ENCODE peak calls at places on chromosome 20, in five cellular contexts. I is stimulated activated CD4-positive, alpha-beta T cell treated with anti-CD3 and anti-CD28 coated beads, TNF-alpha, amount 100 ng/mL, for 24 hours; S is SW 1271; N is mesendoderm; K is tibial artery. P is an unnamed sample.

GRCh38 chr20:1775117-1775516 is 117.5 kb upstream of the SIRPG start:
- DNase-seq in I (no peak), S (no peak), N (no peak), K (no peak), P (peak)

GRCh38 chr20:32564921-32565734 is 20.0 kb downstream of the NOL4L start:
- DNase-seq in I (no peak), S (no peak), N (no peak), K (peak), P (no peak)

GRCh38 chr20:31713312-31714049 is 9.2 kb downstream of the BCL2L1 start:
- DNase-seq in I (no peak), S (peak), N (peak), K (peak), P (peak)

GRCh38 chr20:24648481-24648880 is 179.1 kb downstream of the SYNDIG1 start:
- DNase-seq in I (no peak), S (no peak), N (no peak), K (peak), P (no peak)

GRCh38 chr20:34525709-34526416 is 9.6 kb downstream of the DYNLRB1 start:
- DNase-seq in I (no peak), S (peak), N (peak), K (peak), P (peak)

GRCh38 chr20:52410182-52410647 is 218.6 kb upstream of the ZFP64 start:
- DNase-seq in I (no peak), S (no peak), N (peak), K (no peak), P (no peak)

GRCh38 chr20:34538671-34539123 is 19.8 kb upstream of the MAP1LC3A start:
- DNase-seq in I (no peak), S (peak), N (peak), K (peak), P (peak)

GRCh38 chr20:62846528-62846890 is 15.1 kb downstream of the TCFL5 start:
- DNase-seq in I (no peak), S (no peak), N (no peak), K (no peak), P (no peak)

GRCh38 chr20:41437836-41438235 is 71.2 kb upstream of the EMILIN3 start:
- DNase-seq in I (no peak), S (no peak), N (no peak), K (no peak), P (peak)

GRCh38 chr20:58342104-58342945 is 32.8 kb downstream of the RAB22A start:
- DNase-seq in I (no peak), S (peak), N (no peak), K (no peak), P (peak)

GRCh38 chr20:18738055-18738454 is 75.5 kb upstream of the SCP2D1 start:
- DNase-seq in I (no peak), S (no peak), N (no peak), K (no peak), P (peak)

GRCh38 chr20:50982372-50982771 is 23.8 kb downstream of the MOCS3 start:
- DNase-seq in I (no peak), S (peak), N (no peak), K (no peak), P (peak)

GRCh38 chr20:50901301-50901700 is 29.9 kb downstream of the ADNP start:
- DNase-seq in I (no peak), S (no peak), N (no peak), K (no peak), P (no peak)

GRCh38 chr20:34058831-34059230 is 53.2 kb downstream of the EIF2S2 start:
- DNase-seq in I (no peak), S (peak), N (peak), K (no peak), P (peak)

GRCh38 chr20:38673731-38674177 is 50.5 kb upstream of the SLC32A1 start:
- DNase-seq in I (no peak), S (peak), N (peak), K (no peak), P (peak)

GRCh38 chr20:4728121-4728520 is 6.4 kb downstream of the PRND start:
- DNase-seq in I (no peak), S (no peak), N (no peak), K (no peak), P (peak)

GRCh38 chr20:62365814-62366369 is 1.2 kb downstream of the LAMA5 start:
- DNase-seq in I (no peak), S (peak), N (peak), K (no peak), P (peak)

GRCh38 chr20:56249244-56249955 is 868 bp downstream of the MC3R start:
- DNase-seq in I (peak), S (no peak), N (peak), K (no peak), P (no peak)

GRCh38 chr20:53559816-53560215 is 33.8 kb downstream of the ZNF217 start:
- DNase-seq in I (no peak), S (no peak), N (no peak), K (no peak), P (peak)

P was measured in foreskin fibroblast.